ENCODE peak calls at places on chromosomes 7 and 10, in six cellular contexts. F is stimulated activated CD4-positive, alpha-beta T cell treated with anti-CD3 and anti-CD28 coated beads, Interleukin-15, amount 100 ng/mL, for 24 hours; U is CD4-positive, alpha-beta memory T cell; H is HTR-8/SVneo; M is right atrium auricular region; A is EL. Q is an unnamed sample.

GRCh38 chr7:70694357-70694908 is 437.5 kb upstream of the GALNT17 start:
- DNase-seq in F (peak; percentile 26), U (peak; percentile 37), H (no peak), M (no peak), A (peak; percentile 36), Q (no peak)

GRCh38 chr7:150800576-150801241 is at the start of gene TMEM176A:
- DNase-seq in F (peak; percentile 30), U (peak; percentile 12), H (no peak), M (no peak), A (no peak), Q (no peak)

GRCh38 chr7:129122751-129123516 is 21.6 kb upstream of the TSPAN33 start:
- DNase-seq in F (peak; percentile 47), U (no peak), H (no peak), M (no peak), A (no peak), Q (no peak)

GRCh38 chr7:151743481-151743983 is 133.4 kb downstream of the PRKAG2 start:
- DNase-seq in F (no peak), U (no peak), H (no peak), M (no peak), A (no peak), Q (no peak)

GRCh38 chr7:150753826-150754603 is 16.8 kb downstream of the GIMAP5 start:
- DNase-seq in F (peak; percentile 50), U (no peak), H (no peak), M (no peak), A (no peak), Q (no peak)

GRCh38 chr10:26331376-26331775 is 106.8 kb upstream of the APBB1IP start:
- DNase-seq in F (no peak), U (no peak), H (no peak), M (no peak), A (no peak), Q (no peak)

GRCh38 chr7:135247746-135248471 is 14.3 kb downstream of the STRA8 start:
- DNase-seq in F (no peak), U (no peak), H (no peak), M (peak; percentile 5), A (no peak), Q (no peak)

GRCh38 chr10:102555781-102556328 is 52.1 kb downstream of the SUFU start:
- DNase-seq in F (no peak), U (no peak), H (peak; percentile 41), M (no peak), A (peak; percentile 74), Q (no peak)

GRCh38 chr10:49056356-49056755 is 59.0 kb downstream of the VSTM4 start:
- DNase-seq in F (no peak), U (no peak), H (no peak), M (no peak), A (peak; percentile 19), Q (no peak)

GRCh38 chr10:56370217-56371113 is 9.4 kb upstream of the ZWINT start:
- DNase-seq in F (no peak), U (no peak), H (no peak), M (no peak), A (no peak), Q (no peak)

GRCh38 chr7:10860516-10860915 is 113.2 kb upstream of the PHF14 start:
- DNase-seq in F (no peak), U (no peak), H (no peak), M (no peak), A (no peak), Q (no peak)

GRCh38 chr10:16964571-16965241 is 147.5 kb upstream of the RSU1 start:
- DNase-seq in F (no peak), U (no peak), H (no peak), M (no peak), A (no peak), Q (no peak)

GRCh38 chr10:89238956-89239713 is 12.4 kb downstream of the LIPA start:
- DNase-seq in F (no peak), U (no peak), H (no peak), M (no peak), A (no peak), Q (no peak)

GRCh38 chr7:75048435-75049379 is 24.9 kb downstream of the RCC1L start:
- DNase-seq in F (no peak), U (no peak), H (no peak), M (no peak), A (peak; percentile 56), Q (no peak)

GRCh38 chr10:133229265-133230022 is 573 bp upstream of the UTF1 start:
- DNase-seq in F (no peak), U (no peak), H (no peak), M (no peak), A (no peak), Q (no peak)

GRCh38 chr10:95567903-95568630 is 6.9 kb upstream of the SORBS1 start:
- DNase-seq in F (no peak), U (no peak), H (no peak), M (no peak), A (no peak), Q (no peak)

GRCh38 chr7:18192228-18192627 is 164.6 kb upstream of the PRPS1L1 start:
- DNase-seq in F (no peak), U (no peak), H (no peak), M (no peak), A (no peak), Q (no peak)

GRCh38 chr10:59077855-59078254 is 98.6 kb upstream of the PHYHIPL start:
- DNase-seq in F (no peak), U (no peak), H (no peak), M (no peak), A (no peak), Q (no peak)

GRCh38 chr10:52744057-52744819 is 28.3 kb downstream of the MBL2 start:
- DNase-seq in F (no peak), U (no peak), H (no peak), M (no peak), A (no peak), Q (no peak)

GRCh38 chr10:78798976-78799730 is 269.6 kb upstream of the ZMIZ1 start:
- DNase-seq in F (no peak), U (no peak), H (no peak), M (no peak), A (no peak), Q (no peak)

GRCh38 chr10:29470355-29470705 is 164.4 kb downstream of the SVIL start:
- DNase-seq in F (peak; percentile 31), U (no peak), H (no peak), M (no peak), A (no peak), Q (no peak)

GRCh38 chr10:102285134-102285533 is 39.8 kb downstream of the GBF1 start:
- DNase-seq in F (no peak), U (no peak), H (no peak), M (no peak), A (no peak), Q (no peak)